ENCODE peak calls at places on chromosomes 1 and 21, in eight cellular contexts. G is Calu3, C is lower lobe of right lung, A is fibroblast of lung, M is glutamatergic neuron, I is AG04449, B is cardiac fibroblast, R is BE2C. Q is an unnamed sample.

GRCh38 chr1:162878000-162878596 is 17.1 kb upstream of the CCDC190 start:
- DNase-seq in G (peak), C (no peak), A (peak), M (peak), I (no peak), B (peak), R (peak), Q (peak)

GRCh38 chr21:32184485-32184884 is 94.4 kb downstream of the MIS18A start:
- DNase-seq in G (no peak), C (no peak), A (no peak), M (no peak), I (no peak), B (no peak), R (no peak), Q (no peak)

GRCh38 chr1:19436716-19437476 is 48.4 kb downstream of the CAPZB start:
- DNase-seq in G (peak), C (peak), A (peak), M (no peak), I (no peak), B (peak), R (no peak), Q (no peak)

GRCh38 chr1:54987830-54988705 is 7.6 kb downstream of the TMEM61 start:
- DNase-seq in G (no peak), C (no peak), A (no peak), M (no peak), I (peak), B (peak), R (no peak), Q (no peak)

GRCh38 chr1:227922501-227923352 is 25.0 kb downstream of the WNT9A start:
- DNase-seq in G (no peak), C (no peak), A (no peak), M (peak), I (no peak), B (no peak), R (peak), Q (no peak)

GRCh38 chr1:54248966-54249365 is 49.0 kb downstream of the MRPL37 start:
- DNase-seq in G (no peak), C (no peak), A (peak), M (no peak), I (no peak), B (peak), R (no peak), Q (peak)

GRCh38 chr1:203289281-203289981 is 15.9 kb upstream of the BTG2 start:
- DNase-seq in G (no peak), C (peak), A (no peak), M (no peak), I (no peak), B (no peak), R (no peak), Q (no peak)

GRCh38 chr1:91282695-91283420 is 121.8 kb downstream of the HFM1 start:
- DNase-seq in G (peak), C (no peak), A (peak), M (peak), I (peak), B (peak), R (peak), Q (peak)

GRCh38 chr1:233673947-233674431 is 60.1 kb downstream of the KCNK1 start:
- DNase-seq in G (peak), C (no peak), A (no peak), M (no peak), I (no peak), B (no peak), R (no peak), Q (no peak)

GRCh38 chr1:239816090-239816812 is 275.4 kb upstream of the FMN2 start:
- DNase-seq in G (peak), C (peak), A (peak), M (peak), I (peak), B (peak), R (peak), Q (peak)

GRCh38 chr1:115807723-115808122 is 33.2 kb downstream of the NHLH2 start:
- DNase-seq in G (peak), C (no peak), A (peak), M (no peak), I (peak), B (peak), R (peak), Q (peak)

GRCh38 chr1:116261227-116261626 is 111.8 kb upstream of the ATP1A1 start:
- DNase-seq in G (no peak), C (no peak), A (no peak), M (no peak), I (no peak), B (no peak), R (no peak), Q (no peak)

GRCh38 chr21:36511484-36512227 is 31.7 kb upstream of the CLDN14 start:
- DNase-seq in G (no peak), C (no peak), A (no peak), M (no peak), I (no peak), B (peak), R (no peak), Q (no peak)

GRCh38 chr1:158011714-158012113 is 18.3 kb downstream of the KIRREL1 start:
- DNase-seq in G (no peak), C (no peak), A (peak), M (no peak), I (no peak), B (no peak), R (no peak), Q (no peak)

GRCh38 chr21:31735518-31735992 is 3.6 kb upstream of the SCAF4 start:
- DNase-seq in G (no peak), C (no peak), A (no peak), M (no peak), I (no peak), B (no peak), R (no peak), Q (no peak)

GRCh38 chr21:42763578-42764442 is 110.4 kb downstream of the PDE9A start:
- DNase-seq in G (no peak), C (peak), A (no peak), M (no peak), I (no peak), B (no peak), R (no peak), Q (no peak)

GRCh38 chr1:150799104-150799503 is 9.0 kb downstream of the CTSK start:
- DNase-seq in G (no peak), C (no peak), A (no peak), M (no peak), I (no peak), B (no peak), R (no peak), Q (no peak)

GRCh38 chr1:98388431-98388830 is 273.1 kb upstream of the SNX7 start:
- DNase-seq in G (no peak), C (no peak), A (peak), M (no peak), I (peak), B (peak), R (no peak), Q (peak)

GRCh38 chr1:232648316-232648715 is 18.4 kb upstream of the SIPA1L2 start:
- DNase-seq in G (no peak), C (no peak), A (no peak), M (no peak), I (no peak), B (peak), R (no peak), Q (peak)

GRCh38 chr1:229284887-229285286 is 14.0 kb downstream of the RAB4A start:
- DNase-seq in G (no peak), C (no peak), A (no peak), M (no peak), I (no peak), B (no peak), R (no peak), Q (no peak)

GRCh38 chr1:8941906-8942305 is 3.8 kb upstream of the CA6 start:
- DNase-seq in G (no peak), C (no peak), A (peak), M (no peak), I (peak), B (peak), R (no peak), Q (peak)

GRCh38 chr1:150976879-150977694 is 2.5 kb upstream of the CERS2 start:
- DNase-seq in G (peak), C (peak), A (no peak), M (no peak), I (no peak), B (no peak), R (peak), Q (no peak)

GRCh38 chr1:230977781-230978490 is 725 bp downstream of the TTC13 start:
- DNase-seq in G (peak), C (peak), A (peak), M (peak), I (no peak), B (peak), R (peak), Q (peak)

GRCh38 chr1:11746795-11747487 is 11.0 kb downstream of the AGTRAP start:
- DNase-seq in G (no peak), C (no peak), A (no peak), M (no peak), I (no peak), B (no peak), R (no peak), Q (no peak)

GRCh38 chr1:163608969-163609368 is 287.2 kb downstream of the NUF2 start:
- DNase-seq in G (no peak), C (no peak), A (no peak), M (no peak), I (no peak), B (no peak), R (no peak), Q (no peak)

GRCh38 chr1:51234721-51235425 is 1.2 kb upstream of the RNF11 start:
- DNase-seq in G (peak), C (peak), A (no peak), M (peak), I (no peak), B (peak), R (peak), Q (peak)

GRCh38 chr1:211654838-211655787 is 20.3 kb downstream of the NEK2 start:
- DNase-seq in G (peak), C (peak), A (peak), M (peak), I (no peak), B (peak), R (peak), Q (peak)

GRCh38 chr1:180151508-180151907 is 3.2 kb upstream of the QSOX1 start:
- DNase-seq in G (peak), C (no peak), A (peak), M (no peak), I (peak), B (peak), R (no peak), Q (peak)

GRCh38 chr1:41803656-41804055 is 115.1 kb downstream of the HIVEP3 start:
- DNase-seq in G (no peak), C (no peak), A (no peak), M (no peak), I (no peak), B (no peak), R (no peak), Q (no peak)

GRCh38 chr1:41800237-41800902 is 118.4 kb downstream of the HIVEP3 start:
- DNase-seq in G (no peak), C (peak), A (peak), M (no peak), I (no peak), B (no peak), R (no peak), Q (no peak)

GRCh38 chr1:41799723-41800122 is 119.0 kb downstream of the HIVEP3 start:
- DNase-seq in G (no peak), C (no peak), A (peak), M (no peak), I (peak), B (peak), R (no peak), Q (no peak)

GRCh38 chr1:41804176-41804575 is 114.5 kb downstream of the HIVEP3 start:
- DNase-seq in G (no peak), C (no peak), A (no peak), M (no peak), I (no peak), B (no peak), R (no peak), Q (no peak)

GRCh38 chr1:41802532-41803501 is 115.9 kb downstream of the HIVEP3 start:
- DNase-seq in G (no peak), C (peak), A (no peak), M (no peak), I (no peak), B (no peak), R (no peak), Q (no peak)
- TF ChIP-seq CTCF in G (no peak), C (no peak), A (no peak), M (no peak), I (no peak), B (no peak), R (no peak), Q (no peak)

DNA sequence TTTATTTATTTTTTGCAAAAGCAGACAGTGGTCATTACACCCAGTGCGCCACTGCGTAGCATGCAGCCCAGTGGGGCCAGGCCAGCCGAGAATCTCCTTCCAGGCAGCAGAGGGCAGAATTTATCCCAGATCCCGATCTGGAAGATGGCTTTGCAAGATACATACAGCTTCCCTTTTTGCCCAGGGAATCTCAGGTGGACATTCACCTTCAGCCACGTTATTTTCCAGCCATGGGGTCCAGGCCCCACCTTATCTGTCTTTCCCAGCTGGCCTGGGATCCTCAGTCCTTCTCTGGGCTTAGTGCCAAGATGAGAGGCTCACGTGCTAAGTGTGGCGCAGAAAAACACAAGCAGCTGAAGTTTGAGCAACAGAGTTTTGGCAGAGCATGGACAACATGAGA is 123.6 kb downstream of the AJAP1 start:
- DNase-seq in G (no peak), C (no peak), A (no peak), M (no peak), I (no peak), B (no peak), R (peak), Q (no peak)
- TF ChIP-seq CTCF in G (no peak), C (peak), A (no peak), M (no peak), I (no peak), B (no peak), R (no peak), Q (no peak)

GRCh38 chr1:206958154-206958553 is 11.9 kb upstream of the PIGR start:
- DNase-seq in G (no peak), C (no peak), A (no peak), M (no peak), I (no peak), B (no peak), R (no peak), Q (no peak)

GRCh38 chr1:206961668-206962067 is 8.6 kb downstream of the FCAMR start:
- DNase-seq in G (no peak), C (no peak), A (no peak), M (no peak), I (no peak), B (no peak), R (no peak), Q (no peak)

GRCh38 chr1:206962269-206962668 is 8.0 kb downstream of the FCAMR start:
- DNase-seq in G (no peak), C (no peak), A (no peak), M (no peak), I (no peak), B (no peak), R (no peak), Q (no peak)

GRCh38 chr1:206963119-206963712 is 7.0 kb downstream of the FCAMR start:
- DNase-seq in G (no peak), C (no peak), A (peak), M (no peak), I (peak), B (peak), R (no peak), Q (no peak)

GRCh38 chr1:206960676-206961386 is 9.4 kb downstream of the FCAMR start:
- DNase-seq in G (no peak), C (no peak), A (no peak), M (no peak), I (no peak), B (no peak), R (peak), Q (no peak)
- TF ChIP-seq CTCF in G (no peak), C (no peak), A (no peak), M (no peak), I (no peak), B (no peak), R (no peak), Q (no peak)

GRCh38 chr21:17929514-17929913 is 110.4 kb upstream of the C21orf91 start:
- DNase-seq in G (no peak), C (no peak), A (no peak), M (no peak), I (no peak), B (no peak), R (no peak), Q (no peak)

GRCh38 chr21:17930102-17930501 is 110.9 kb upstream of the C21orf91 start:
- DNase-seq in G (no peak), C (no peak), A (no peak), M (no peak), I (no peak), B (no peak), R (peak), Q (no peak)

GRCh38 chr21:17925000-17925610 is 105.9 kb upstream of the C21orf91 start:
- DNase-seq in G (peak), C (no peak), A (peak), M (peak), I (no peak), B (peak), R (peak), Q (peak)

GRCh38 chr21:17921579-17922530 is 102.7 kb upstream of the C21orf91 start:
- DNase-seq in G (no peak), C (no peak), A (peak), M (no peak), I (no peak), B (peak), R (peak), Q (peak)

DNA sequence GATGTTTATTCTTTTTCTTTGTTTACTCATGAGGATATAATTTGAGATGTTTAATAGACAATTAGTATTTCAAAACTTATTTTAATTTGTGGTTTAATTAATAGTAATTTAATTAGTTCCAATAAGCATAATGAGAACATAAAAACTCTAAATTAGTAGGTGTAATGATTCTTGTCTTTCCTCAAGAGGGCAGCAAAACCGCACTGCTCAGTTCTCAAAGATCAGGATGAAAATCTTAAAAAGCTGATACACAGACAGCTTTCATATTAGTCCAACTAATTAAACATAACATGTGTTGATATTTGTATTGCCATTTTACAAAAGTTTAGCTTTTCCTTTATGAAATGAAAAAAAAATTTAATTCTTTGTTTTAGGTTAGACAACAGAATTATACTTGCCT is 106.7 kb upstream of the C21orf91 start:
- DNase-seq in G (peak), C (no peak), A (peak), M (no peak), I (no peak), B (peak), R (peak), Q (peak)
- TF ChIP-seq CTCF in G (peak), C (peak), A (peak), M (peak), I (peak), B (peak), R (peak), Q (peak)

GRCh38 chr1:43653339-43653738 is 3.4 kb downstream of the KDM4A start:
- DNase-seq in G (peak), C (no peak), A (peak), M (peak), I (no peak), B (peak), R (peak), Q (peak)
- TF ChIP-seq CTCF in G (no peak), C (no peak), A (peak), M (no peak), I (peak), B (peak), R (peak), Q (peak)

GRCh38 chr1:111992396-111992985 is 3.0 kb upstream of the KCND3 start:
- DNase-seq in G (no peak), C (no peak), A (no peak), M (no peak), I (no peak), B (no peak), R (no peak), Q (no peak)

GRCh38 chr1:111990026-111990877 is 784 bp upstream of the KCND3 start:
- DNase-seq in G (peak), C (peak), A (no peak), M (peak), I (no peak), B (peak), R (no peak), Q (no peak)

GRCh38 chr1:111989531-111990025 is at the start of gene KCND3:
- DNase-seq in G (peak), C (peak), A (peak), M (peak), I (no peak), B (peak), R (peak), Q (no peak)

GRCh38 chr1:111988743-111989453 is 570 bp downstream of the KCND3 start:
- DNase-seq in G (no peak), C (peak), A (no peak), M (peak), I (no peak), B (no peak), R (no peak), Q (no peak)

GRCh38 chr1:111990878-111991760 is 1.7 kb upstream of the KCND3 start:
- DNase-seq in G (peak), C (peak), A (peak), M (peak), I (no peak), B (peak), R (peak), Q (no peak)
- TF ChIP-seq CTCF in G (no peak), C (peak), A (peak), M (no peak), I (peak), B (peak), R (peak), Q (no peak)

DNA sequence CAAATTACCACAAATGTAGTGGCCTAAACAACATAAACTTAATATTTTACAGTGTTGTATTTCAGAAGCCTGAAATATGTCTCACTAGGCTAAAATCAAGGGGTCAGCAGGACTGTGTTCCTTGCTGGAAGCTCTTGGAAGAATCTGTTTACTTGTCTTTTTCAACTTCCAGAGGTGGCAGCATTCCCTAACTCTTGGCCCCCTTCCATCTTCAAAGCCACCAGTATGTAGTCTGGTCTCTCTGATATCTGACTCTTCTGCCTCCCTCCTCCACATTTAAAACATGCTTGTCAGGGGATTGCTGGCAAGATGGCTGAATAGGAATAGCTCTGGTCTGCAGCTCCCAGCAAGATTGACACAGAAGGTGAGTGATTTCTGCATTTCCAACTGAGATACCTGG is 567.5 kb downstream of the PLA2G4A start:
- DNase-seq in G (no peak), C (no peak), A (no peak), M (no peak), I (no peak), B (no peak), R (peak), Q (peak)
- TF ChIP-seq CTCF in G (no peak), C (no peak), A (no peak), M (no peak), I (no peak), B (no peak), R (peak), Q (no peak)

GRCh38 chr1:25532970-25533369 is 10.4 kb upstream of the LDLRAP1 start:
- DNase-seq in G (no peak), C (no peak), A (no peak), M (no peak), I (no peak), B (no peak), R (no peak), Q (no peak)
- TF ChIP-seq CTCF in G (no peak), C (no peak), A (no peak), M (no peak), I (no peak), B (no peak), R (no peak), Q (no peak)

Q was measured in astrocyte of the spinal cord.